ENCODE peak calls at places on chromosomes 16 and 17, in seven cellular contexts. One of them, this sample, is unnamed.

GRCh38 chr17:57559226-57559625 is 185.9 kb downstream of the CCDC182 start:
- DNase-seq in A549: no peak
- DNase-seq in colonic mucosa: no peak
- DNase-seq in fibroblast of the aortic adventitia: no peak
- DNase-seq in ovary: no peak
- DNase-seq in brain microvascular endothelial cell: no peak
- DNase-seq in AG08396: no peak
- DNase-seq in this sample: no peak

GRCh38 chr17:43570518-43570928 is 24.4 kb upstream of the ETV4 start:
- DNase-seq in fibroblast of the aortic adventitia: no peak
- DNase-seq in A549: peak
- DNase-seq in colonic mucosa: no peak
- DNase-seq in ovary: no peak
- DNase-seq in AG08396: peak
- DNase-seq in brain microvascular endothelial cell: peak
- DNase-seq in this sample: peak

GRCh38 chr16:526181-527014 is 1.1 kb upstream of the CAPN15 start:
- DNase-seq in ovary: peak
- DNase-seq in colonic mucosa: no peak
- DNase-seq in AG08396: peak
- DNase-seq in brain microvascular endothelial cell: no peak
- DNase-seq in fibroblast of the aortic adventitia: peak
- DNase-seq in A549: no peak
- DNase-seq in this sample: no peak

GRCh38 chr16:51497541-51498211 is 346.6 kb upstream of the SALL1 start:
- DNase-seq in ovary: no peak
- DNase-seq in AG08396: no peak
- DNase-seq in brain microvascular endothelial cell: no peak
- DNase-seq in A549: no peak
- DNase-seq in fibroblast of the aortic adventitia: peak
- DNase-seq in colonic mucosa: no peak
- DNase-seq in this sample: no peak

GRCh38 chr17:54900457-54901229 is at the start of gene TOM1L1:
- DNase-seq in colonic mucosa: peak
- DNase-seq in A549: peak
- DNase-seq in ovary: peak
- DNase-seq in brain microvascular endothelial cell: peak
- DNase-seq in AG08396: peak
- DNase-seq in fibroblast of the aortic adventitia: peak
- DNase-seq in this sample: peak

GRCh38 chr16:87203060-87203656 is 114.0 kb downstream of the C16orf95 start:
- DNase-seq in fibroblast of the aortic adventitia: peak
- DNase-seq in AG08396: peak
- DNase-seq in brain microvascular endothelial cell: peak
- DNase-seq in colonic mucosa: peak
- DNase-seq in A549: peak
- DNase-seq in ovary: no peak
- DNase-seq in this sample: peak

GRCh38 chr16:79848739-79849518 is 248.4 kb upstream of the MAF start:
- DNase-seq in ovary: no peak
- DNase-seq in colonic mucosa: no peak
- DNase-seq in fibroblast of the aortic adventitia: no peak
- DNase-seq in A549: no peak
- DNase-seq in brain microvascular endothelial cell: no peak
- DNase-seq in AG08396: no peak
- DNase-seq in this sample: no peak

GRCh38 chr17:14304876-14305636 is 4.2 kb downstream of the HS3ST3B1 start:
- DNase-seq in colonic mucosa: no peak
- DNase-seq in ovary: no peak
- DNase-seq in AG08396: no peak
- DNase-seq in fibroblast of the aortic adventitia: peak
- DNase-seq in A549: no peak
- DNase-seq in brain microvascular endothelial cell: no peak
- DNase-seq in this sample: no peak

GRCh38 chr17:42101513-42102292 is 3.4 kb upstream of the ZNF385C start:
- DNase-seq in fibroblast of the aortic adventitia: peak
- DNase-seq in AG08396: peak
- DNase-seq in brain microvascular endothelial cell: peak
- DNase-seq in ovary: peak
- DNase-seq in A549: peak
- DNase-seq in colonic mucosa: peak
- DNase-seq in this sample: peak

GRCh38 chr17:35046740-35047283 is 16.7 kb downstream of the RFFL start:
- DNase-seq in AG08396: no peak
- DNase-seq in A549: no peak
- DNase-seq in ovary: no peak
- DNase-seq in colonic mucosa: no peak
- DNase-seq in fibroblast of the aortic adventitia: peak
- DNase-seq in brain microvascular endothelial cell: peak
- DNase-seq in this sample: no peak

GRCh38 chr17:75008373-75008772 is 4.1 kb upstream of the MRPL58 start:
- DNase-seq in A549: no peak
- DNase-seq in ovary: no peak
- DNase-seq in AG08396: no peak
- DNase-seq in brain microvascular endothelial cell: no peak
- DNase-seq in fibroblast of the aortic adventitia: no peak
- DNase-seq in colonic mucosa: no peak
- DNase-seq in this sample: no peak

GRCh38 chr17:2929881-2930533 is 133.4 kb downstream of the OR1D5 start:
- DNase-seq in ovary: no peak
- DNase-seq in AG08396: peak
- DNase-seq in brain microvascular endothelial cell: peak
- DNase-seq in colonic mucosa: peak
- DNase-seq in A549: peak
- DNase-seq in fibroblast of the aortic adventitia: peak
- DNase-seq in this sample: no peak

GRCh38 chr16:2838928-2839327 is 8.8 kb downstream of the ZG16B start:
- DNase-seq in ovary: no peak
- DNase-seq in A549: peak
- DNase-seq in brain microvascular endothelial cell: peak
- DNase-seq in colonic mucosa: peak
- DNase-seq in fibroblast of the aortic adventitia: peak
- DNase-seq in AG08396: peak
- DNase-seq in this sample: peak

GRCh38 chr16:86609115-86609514 is 30.8 kb downstream of the FOXL1 start:
- DNase-seq in brain microvascular endothelial cell: peak
- DNase-seq in colonic mucosa: no peak
- DNase-seq in fibroblast of the aortic adventitia: peak
- DNase-seq in ovary: no peak
- DNase-seq in AG08396: peak
- DNase-seq in A549: peak
- DNase-seq in this sample: no peak

GRCh38 chr17:49338883-49339282 is 23.2 kb downstream of the ZNF652 start:
- DNase-seq in fibroblast of the aortic adventitia: no peak
- DNase-seq in AG08396: no peak
- DNase-seq in ovary: no peak
- DNase-seq in colonic mucosa: no peak
- DNase-seq in A549: no peak
- DNase-seq in brain microvascular endothelial cell: no peak
- DNase-seq in this sample: no peak

GRCh38 chr17:29595943-29596774 is 3.2 kb downstream of the ANKRD13B start:
- DNase-seq in AG08396: no peak
- DNase-seq in A549: no peak
- DNase-seq in fibroblast of the aortic adventitia: no peak
- DNase-seq in brain microvascular endothelial cell: no peak
- DNase-seq in ovary: peak
- DNase-seq in colonic mucosa: no peak
- DNase-seq in this sample: peak

GRCh38 chr16:20944861-20945390 is 44.4 kb downstream of the LYRM1 start:
- DNase-seq in colonic mucosa: no peak
- DNase-seq in fibroblast of the aortic adventitia: peak
- DNase-seq in ovary: no peak
- DNase-seq in brain microvascular endothelial cell: no peak
- DNase-seq in A549: no peak
- DNase-seq in AG08396: no peak
- DNase-seq in this sample: no peak

GRCh38 chr17:14784997-14785696 is 480.0 kb downstream of the PMP22 start:
- DNase-seq in AG08396: no peak
- DNase-seq in brain microvascular endothelial cell: no peak
- DNase-seq in colonic mucosa: no peak
- DNase-seq in fibroblast of the aortic adventitia: no peak
- DNase-seq in ovary: no peak
- DNase-seq in A549: no peak
- DNase-seq in this sample: no peak

GRCh38 chr17:38872671-38873385 is 3.0 kb downstream of the LASP1 start:
- DNase-seq in AG08396: no peak
- DNase-seq in ovary: no peak
- DNase-seq in colonic mucosa: peak
- DNase-seq in fibroblast of the aortic adventitia: no peak
- DNase-seq in brain microvascular endothelial cell: no peak
- DNase-seq in A549: peak
- DNase-seq in this sample: no peak

GRCh38 chr17:68512967-68513474 is 791 bp downstream of the PRKAR1A start:
- DNase-seq in ovary: peak
- DNase-seq in fibroblast of the aortic adventitia: peak
- DNase-seq in AG08396: peak
- DNase-seq in A549: peak
- DNase-seq in brain microvascular endothelial cell: peak
- DNase-seq in colonic mucosa: peak
- DNase-seq in this sample: no peak

GRCh38 chr16:89195521-89196171 is 4.7 kb downstream of the SLC22A31 start:
- DNase-seq in A549: no peak
- DNase-seq in colonic mucosa: no peak
- DNase-seq in brain microvascular endothelial cell: no peak
- DNase-seq in fibroblast of the aortic adventitia: no peak
- DNase-seq in AG08396: no peak
- DNase-seq in ovary: no peak
- DNase-seq in this sample: peak

GRCh38 chr16:68249361-68249760 is 4.2 kb downstream of the PLA2G15 start:
- DNase-seq in AG08396: no peak
- DNase-seq in colonic mucosa: no peak
- DNase-seq in fibroblast of the aortic adventitia: no peak
- DNase-seq in ovary: no peak
- DNase-seq in brain microvascular endothelial cell: no peak
- DNase-seq in A549: no peak
- DNase-seq in this sample: peak

GRCh38 chr16:9338068-9338467 is 246.6 kb downstream of the HAPSTR1 start:
- DNase-seq in fibroblast of the aortic adventitia: no peak
- DNase-seq in ovary: no peak
- DNase-seq in brain microvascular endothelial cell: no peak
- DNase-seq in colonic mucosa: no peak
- DNase-seq in AG08396: no peak
- DNase-seq in A549: no peak
- DNase-seq in this sample: no peak

GRCh38 chr16:88347656-88348376 is 34.9 kb upstream of the ZNF469 start:
- DNase-seq in colonic mucosa: no peak
- DNase-seq in fibroblast of the aortic adventitia: no peak
- DNase-seq in A549: no peak
- DNase-seq in AG08396: no peak
- DNase-seq in ovary: no peak
- DNase-seq in brain microvascular endothelial cell: no peak
- DNase-seq in this sample: peak

GRCh38 chr16:70522216-70523000 is 946 bp downstream of the COG4 start:
- DNase-seq in AG08396: no peak
- DNase-seq in colonic mucosa: no peak
- DNase-seq in fibroblast of the aortic adventitia: peak
- DNase-seq in A549: no peak
- DNase-seq in ovary: no peak
- DNase-seq in brain microvascular endothelial cell: no peak
- DNase-seq in this sample: no peak

GRCh38 chr17:80870401-80870800 is 121.2 kb upstream of the CHMP6 start:
- DNase-seq in A549: no peak
- DNase-seq in fibroblast of the aortic adventitia: no peak
- DNase-seq in brain microvascular endothelial cell: peak
- DNase-seq in AG08396: no peak
- DNase-seq in ovary: no peak
- DNase-seq in colonic mucosa: no peak
- DNase-seq in this sample: no peak

GRCh38 chr17:50423553-50424159 is 2.4 kb upstream of the ACSF2 start:
- DNase-seq in colonic mucosa: no peak
- DNase-seq in A549: peak
- DNase-seq in brain microvascular endothelial cell: peak
- DNase-seq in ovary: peak
- DNase-seq in AG08396: peak
- DNase-seq in fibroblast of the aortic adventitia: peak
- DNase-seq in this sample: no peak

GRCh38 chr16:70689970-70690905 is 4.4 kb upstream of the MTSS2 start:
- DNase-seq in fibroblast of the aortic adventitia: no peak
- DNase-seq in AG08396: no peak
- DNase-seq in ovary: no peak
- DNase-seq in brain microvascular endothelial cell: no peak
- DNase-seq in colonic mucosa: peak
- DNase-seq in A549: no peak
- DNase-seq in this sample: no peak

GRCh38 chr16:85600078-85600477 is 13.0 kb upstream of the GSE1 start:
- DNase-seq in A549: no peak
- DNase-seq in colonic mucosa: no peak
- DNase-seq in ovary: no peak
- DNase-seq in fibroblast of the aortic adventitia: no peak
- DNase-seq in AG08396: no peak
- DNase-seq in brain microvascular endothelial cell: no peak
- DNase-seq in this sample: no peak

GRCh38 chr17:44417553-44417952 is 28.1 kb upstream of the ITGA2B start:
- DNase-seq in colonic mucosa: no peak
- DNase-seq in brain microvascular endothelial cell: peak
- DNase-seq in A549: peak
- DNase-seq in ovary: no peak
- DNase-seq in fibroblast of the aortic adventitia: peak
- DNase-seq in AG08396: peak
- DNase-seq in this sample: no peak

GRCh38 chr16:85457366-85457765 is 155.8 kb upstream of the GSE1 start:
- DNase-seq in ovary: no peak
- DNase-seq in A549: no peak
- DNase-seq in AG08396: no peak
- DNase-seq in brain microvascular endothelial cell: no peak
- DNase-seq in fibroblast of the aortic adventitia: no peak
- DNase-seq in colonic mucosa: no peak
- DNase-seq in this sample: no peak